ENCODE peak calls at places on chromosome 11, in six cellular contexts. W, V, B, Y, D and I are unnamed samples. For H3K9me3, the result is how much of the 10 kb centered on the place peaks cover.

GRCh38 chr11:8309311-8309710 is 45.6 kb upstream of the LMO1 start:
- DNase-seq in W (no peak), V (no peak), B (no peak), Y (no peak), D (no peak), I (no peak)

GRCh38 chr11:12289667-12290476 is 87.5 kb upstream of the PARVA start:
- DNase-seq in W (no peak), V (no peak), B (no peak), Y (no peak), D (peak), I (no peak)

GRCh38 chr11:75516140-75516539 is 9.6 kb downstream of the GDPD5 start:
- DNase-seq in W (no peak), V (no peak), B (no peak), Y (no peak), D (no peak), I (no peak)

GRCh38 chr11:72675221-72675620 is 999 bp upstream of the PDE2A start:
- DNase-seq in W (no peak), V (no peak), B (no peak), Y (no peak), D (no peak), I (no peak)

GRCh38 chr11:7512525-7513209 is 1.1 kb upstream of the PPFIBP2 start:
- DNase-seq in W (no peak), V (no peak), B (peak), Y (peak), D (peak), I (peak)

GRCh38 chr11:132559371-132560036 is 972.8 kb downstream of the OPCML start:
- DNase-seq in W (no peak), V (no peak), B (no peak), Y (no peak), D (no peak), I (no peak)

GRCh38 chr11:15941206-15941770 is 415.1 kb downstream of the SOX6 start:
- DNase-seq in W (no peak), V (no peak), B (peak), Y (no peak), D (no peak), I (no peak)

GRCh38 chr11:2930705-2931415 is 1.6 kb upstream of the PHLDA2 start:
- DNase-seq in W (no peak), V (no peak), B (peak), Y (peak), D (peak), I (no peak)

GRCh38 chr11:34204396-34205279 is 99.2 kb downstream of the NAT10 start:
- DNase-seq in W (no peak), V (no peak), B (no peak), Y (no peak), D (no peak), I (no peak)

GRCh38 chr11:67732045-67732787 is 57.8 kb upstream of the ALDH3B2 start:
- DNase-seq in W (peak), V (no peak), B (no peak), Y (no peak), D (no peak), I (no peak)

GRCh38 chr11:62665075-62665629 is at the start of the genes C11orf98 and CSKMT:
- DNase-seq in W (peak), V (peak), B (peak), Y (peak), D (peak), I (peak)

GRCh38 chr11:120068114-120068573 is 69.8 kb downstream of the TRIM29 start:
- DNase-seq in W (no peak), V (peak), B (no peak), Y (no peak), D (no peak), I (no peak)

GRCh38 chr11:70675697-70676374 is 277.5 kb downstream of the CTTN start:
- DNase-seq in W (no peak), V (no peak), B (no peak), Y (no peak), D (peak), I (no peak)
- H3K9me3 ChIP-seq in W (under half), V (half or more), B (under half), Y (under half), D (under half), I (under half)

DNA sequence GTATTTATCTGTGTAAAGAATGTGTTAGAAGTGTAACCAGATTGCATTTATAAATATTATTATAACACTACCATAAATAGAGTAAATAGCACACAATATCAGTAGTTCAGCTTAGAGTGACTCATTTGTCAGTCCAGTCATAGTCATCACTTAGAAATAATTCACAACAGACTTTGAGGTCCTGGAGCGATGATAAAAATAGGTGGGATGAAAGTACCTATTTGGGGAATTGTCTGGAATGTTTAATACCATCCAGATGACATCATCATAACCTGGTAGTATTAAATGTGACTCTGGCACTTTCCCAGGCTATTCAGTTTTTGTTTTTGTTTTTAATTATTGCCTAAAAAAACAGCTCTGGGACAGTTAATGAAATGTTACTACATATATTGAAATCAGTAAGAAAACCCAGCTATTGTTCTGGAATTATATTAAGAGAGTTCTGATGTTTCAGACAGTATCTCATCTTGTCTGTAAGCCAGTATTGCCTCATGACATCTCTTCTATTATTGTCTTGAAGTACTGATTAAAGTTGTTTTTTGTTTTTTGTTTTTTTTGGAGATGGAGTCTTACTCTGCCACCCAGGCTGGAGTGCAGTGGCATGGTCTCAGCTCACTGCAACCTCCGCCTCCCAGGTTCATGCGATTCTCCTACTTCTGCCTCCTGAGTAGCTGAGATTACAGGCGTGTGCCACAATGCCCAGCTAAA is 74.8 kb downstream of the SIK2 start:
- DNase-seq in W (no peak), V (no peak), B (no peak), Y (no peak), D (no peak), I (no peak)
- H3K9me3 ChIP-seq in W (under half), V (under half), B (under half), Y (under half), D (under half), I (under half)

DNA sequence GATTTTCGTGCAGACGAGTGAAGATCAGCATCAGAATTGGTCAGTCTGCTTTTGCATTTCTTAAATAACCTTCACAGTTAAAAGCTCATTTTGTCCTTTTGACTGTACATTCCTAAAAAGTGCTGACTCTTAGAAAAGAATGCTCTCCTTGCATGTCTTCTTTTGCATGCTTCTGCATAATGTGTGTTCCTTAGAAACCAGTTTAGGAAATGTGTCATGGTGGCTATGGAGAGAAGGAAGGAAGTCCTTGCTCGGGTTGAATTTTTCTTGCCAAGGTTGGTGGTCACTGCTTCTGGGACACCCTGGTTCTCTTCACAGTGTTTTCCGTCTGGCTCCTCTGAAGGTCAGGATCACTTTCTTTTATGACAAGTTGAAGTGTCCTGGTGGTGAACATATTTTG is 6.8 kb downstream of the AP2A2 start:
- DNase-seq in W (no peak), V (no peak), B (no peak), Y (no peak), D (no peak), I (no peak)
- H3K9me3 ChIP-seq in W (under half), V (under half), B (under half), Y (under half), D (under half), I (under half)

DNA sequence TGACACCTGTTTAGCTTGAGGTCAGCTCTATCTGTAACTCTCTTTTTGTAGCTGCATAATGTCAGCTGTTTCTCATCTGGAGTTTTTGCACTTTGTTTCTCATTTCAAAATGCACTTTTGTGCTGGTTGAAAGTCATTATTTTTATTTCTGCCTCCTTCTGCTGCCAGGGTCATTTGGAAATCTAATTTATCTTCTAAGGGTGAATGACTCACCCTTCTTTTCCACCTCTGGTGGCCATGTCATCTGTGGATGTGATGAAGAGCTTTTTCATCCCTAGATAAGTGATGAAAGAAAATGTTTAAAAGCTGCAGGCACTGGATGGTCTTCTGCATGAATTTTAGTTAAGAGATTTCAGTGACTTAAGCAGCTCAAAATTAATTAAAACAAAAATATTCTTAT is 93.7 kb downstream of the JRKL start:
- DNase-seq in W (no peak), V (no peak), B (no peak), Y (no peak), D (no peak), I (no peak)
- H3K9me3 ChIP-seq in W (under half), V (under half), B (under half), Y (under half), D (under half), I (under half)

GRCh38 chr11:109698237-109698636 is 276.2 kb downstream of the C11orf87 start:
- DNase-seq in W (no peak), V (no peak), B (no peak), Y (no peak), D (no peak), I (no peak)
- H3K9me3 ChIP-seq in W (under half), V (under half), B (under half), Y (under half), D (under half), I (under half)

DNA sequence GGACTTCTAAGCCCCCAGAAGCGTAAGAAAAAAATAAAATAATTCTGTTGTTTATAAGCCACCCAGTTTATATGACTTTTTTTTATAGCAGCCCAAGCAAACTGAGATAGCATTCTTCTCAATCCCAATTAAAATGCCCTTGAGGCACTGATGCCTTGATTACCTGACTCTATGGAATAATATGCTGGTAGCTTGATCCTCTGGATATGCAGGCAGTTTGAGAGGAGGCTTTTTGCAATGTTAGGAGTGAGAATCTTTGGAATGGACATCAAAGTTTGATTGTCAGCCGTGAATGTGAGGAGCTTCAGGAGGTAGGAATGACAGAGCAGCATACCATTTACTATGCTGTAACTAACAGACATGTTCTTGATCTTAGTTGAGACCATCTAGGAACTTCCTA is 275.6 kb downstream of the AASDHPPT start:
- DNase-seq in W (no peak), V (no peak), B (no peak), Y (no peak), D (no peak), I (no peak)
- H3K9me3 ChIP-seq in W (under half), V (under half), B (under half), Y (under half), D (under half), I (under half)